ENCODE peak calls at places on chromosomes 7 and 10, in four cellular contexts. N is AG09309, B is substantia nigra, I is A172. X is an unnamed sample.

GRCh38 chr10:27744478-27745379 is 890 bp downstream of the MKX start:
- DNase-seq in B (no peak), I (peak; percentile 81), N (no peak), X (peak; percentile 34)

GRCh38 chr7:32660936-32661335 is 165.6 kb downstream of the AVL9 start:
- DNase-seq in I (no peak), B (no peak), N (no peak), X (no peak)

GRCh38 chr10:68103237-68103866 is 5.9 kb upstream of the MYPN start:
- DNase-seq in I (no peak), N (no peak), B (no peak), X (no peak)

GRCh38 chr7:137283147-137283546 is 60.4 kb downstream of the PTN start:
- DNase-seq in B (no peak), I (no peak), N (no peak), X (no peak)

GRCh38 chr10:45513586-45513985 is 139.6 kb downstream of the ALOX5 start:
- DNase-seq in B (no peak), N (no peak), I (no peak), X (no peak)

GRCh38 chr7:35799846-35800717 is 775 bp upstream of the SEPTIN7 start:
- DNase-seq in N (no peak), B (peak; percentile 94), I (peak; percentile 90), X (peak; percentile 85)

GRCh38 chr10:71727429-71728217 is 8.0 kb upstream of the C10orf105 start:
- DNase-seq in N (no peak), B (no peak), I (peak; percentile 36), X (no peak)

GRCh38 chr7:70481717-70482116 is 650.2 kb upstream of the GALNT17 start:
- DNase-seq in N (no peak), I (no peak), B (no peak), X (no peak)

GRCh38 chr7:26627221-26627620 is 237.2 kb downstream of the SKAP2 start:
- DNase-seq in B (no peak), I (no peak), N (no peak), X (no peak)

GRCh38 chr7:28157826-28158416 is 22.7 kb downstream of the JAZF1 start:
- DNase-seq in B (no peak), N (no peak), I (no peak), X (no peak)

GRCh38 chr7:141074162-141074989 is 512 bp downstream of the TMEM178B start:
- DNase-seq in B (peak; percentile 4), N (no peak), I (no peak), X (peak; percentile 47)

GRCh38 chr10:101217450-101218281 is 11.6 kb downstream of the LBX1 start:
- DNase-seq in I (no peak), N (no peak), B (no peak), X (peak; percentile 74)

GRCh38 chr10:118264838-118265470 is 77.2 kb downstream of the FAM204A start:
- DNase-seq in I (peak; percentile 31), N (no peak), B (no peak), X (no peak)

GRCh38 chr10:43230101-43230908 is 36.6 kb downstream of the RASGEF1A start:
- DNase-seq in I (no peak), N (no peak), B (no peak), X (no peak)

GRCh38 chr10:127196227-127196954 is at the start of gene INSYN2A:
- DNase-seq in B (peak; percentile 22), N (no peak), I (peak; percentile 21), X (peak; percentile 29)

GRCh38 chr7:123126171-123126570 is 73.6 kb downstream of the SLC13A1 start:
- DNase-seq in B (no peak), N (no peak), I (no peak), X (no peak)